ENCODE peak calls at places on chromosome 14, in nine cellular contexts. One of them, this sample, is unnamed.

GRCh38 chr14:100605706-100606686 is 18.8 kb upstream of the BEGAIN start:
- DNase-seq in sigmoid colon: peak; percentile 44
- DNase-seq in colonic mucosa: no peak
- DNase-seq in frontal cortex: no peak
- DNase-seq in heart left ventricle: peak; percentile 14
- DNase-seq in smooth muscle cell of the brain vasculature: no peak
- DNase-seq in coronary artery: no peak
- DNase-seq in mammary epithelial cell: no peak
- DNase-seq in HFFc6: no peak
- DNase-seq in this sample: no peak

GRCh38 chr14:78959674-78960264 is 789.6 kb downstream of the NRXN3 start:
- DNase-seq in colonic mucosa: peak; percentile 68
- DNase-seq in sigmoid colon: peak; percentile 80
- DNase-seq in mammary epithelial cell: peak; percentile 56
- DNase-seq in coronary artery: no peak
- DNase-seq in heart left ventricle: peak; percentile 64
- DNase-seq in smooth muscle cell of the brain vasculature: peak; percentile 49
- DNase-seq in HFFc6: peak; percentile 66
- DNase-seq in frontal cortex: peak; percentile 15
- DNase-seq in this sample: peak; percentile 60

GRCh38 chr14:74176404-74176788 is 62.9 kb upstream of the VSX2 start:
- DNase-seq in colonic mucosa: no peak
- DNase-seq in sigmoid colon: no peak
- DNase-seq in frontal cortex: no peak
- DNase-seq in HFFc6: no peak
- DNase-seq in smooth muscle cell of the brain vasculature: no peak
- DNase-seq in heart left ventricle: no peak
- DNase-seq in mammary epithelial cell: no peak
- DNase-seq in coronary artery: no peak
- DNase-seq in this sample: no peak

GRCh38 chr14:72663076-72663487 is 230.8 kb downstream of the DPF3 start:
- DNase-seq in frontal cortex: no peak
- DNase-seq in colonic mucosa: no peak
- DNase-seq in heart left ventricle: no peak
- DNase-seq in mammary epithelial cell: no peak
- DNase-seq in HFFc6: no peak
- DNase-seq in smooth muscle cell of the brain vasculature: no peak
- DNase-seq in coronary artery: no peak
- DNase-seq in sigmoid colon: no peak
- DNase-seq in this sample: no peak

GRCh38 chr14:29741909-29742401 is 185.7 kb downstream of the PRKD1 start:
- DNase-seq in HFFc6: peak; percentile 12
- DNase-seq in frontal cortex: no peak
- DNase-seq in colonic mucosa: no peak
- DNase-seq in sigmoid colon: no peak
- DNase-seq in smooth muscle cell of the brain vasculature: no peak
- DNase-seq in heart left ventricle: peak; percentile 38
- DNase-seq in mammary epithelial cell: no peak
- DNase-seq in coronary artery: no peak
- DNase-seq in this sample: no peak

GRCh38 chr14:55354500-55354899 is 57.1 kb downstream of the ATG14 start:
- DNase-seq in sigmoid colon: peak; percentile 70
- DNase-seq in HFFc6: peak; percentile 42
- DNase-seq in heart left ventricle: peak; percentile 43
- DNase-seq in smooth muscle cell of the brain vasculature: no peak
- DNase-seq in mammary epithelial cell: peak; percentile 45
- DNase-seq in colonic mucosa: peak; percentile 74
- DNase-seq in coronary artery: no peak
- DNase-seq in frontal cortex: peak; percentile 16
- DNase-seq in this sample: peak; percentile 15

GRCh38 chr14:87934185-87934584 is 58.8 kb downstream of the GALC start:
- DNase-seq in mammary epithelial cell: no peak
- DNase-seq in smooth muscle cell of the brain vasculature: no peak
- DNase-seq in frontal cortex: no peak
- DNase-seq in coronary artery: no peak
- DNase-seq in heart left ventricle: no peak
- DNase-seq in colonic mucosa: no peak
- DNase-seq in sigmoid colon: no peak
- DNase-seq in HFFc6: no peak
- DNase-seq in this sample: no peak

GRCh38 chr14:67077914-67078313 is 111.3 kb upstream of the GARIN2 start:
- DNase-seq in frontal cortex: no peak
- DNase-seq in sigmoid colon: no peak
- DNase-seq in heart left ventricle: no peak
- DNase-seq in HFFc6: no peak
- DNase-seq in coronary artery: no peak
- DNase-seq in mammary epithelial cell: no peak
- DNase-seq in colonic mucosa: no peak
- DNase-seq in smooth muscle cell of the brain vasculature: no peak
- DNase-seq in this sample: no peak

GRCh38 chr14:96195441-96196081 is 9.1 kb upstream of the BDKRB2 start:
- DNase-seq in sigmoid colon: no peak
- DNase-seq in HFFc6: no peak
- DNase-seq in mammary epithelial cell: no peak
- DNase-seq in colonic mucosa: no peak
- DNase-seq in coronary artery: no peak
- DNase-seq in frontal cortex: no peak
- DNase-seq in heart left ventricle: no peak
- DNase-seq in smooth muscle cell of the brain vasculature: no peak
- DNase-seq in this sample: no peak

GRCh38 chr14:72708708-72709475 is 185.0 kb downstream of the DPF3 start:
- DNase-seq in sigmoid colon: no peak
- DNase-seq in heart left ventricle: no peak
- DNase-seq in frontal cortex: peak; percentile 32
- DNase-seq in mammary epithelial cell: peak; percentile 9
- DNase-seq in HFFc6: no peak
- DNase-seq in colonic mucosa: no peak
- DNase-seq in smooth muscle cell of the brain vasculature: no peak
- DNase-seq in coronary artery: no peak
- DNase-seq in this sample: no peak

GRCh38 chr14:95156153-95156764 is 1.1 kb downstream of the DICER1 start:
- DNase-seq in heart left ventricle: no peak
- DNase-seq in sigmoid colon: no peak
- DNase-seq in frontal cortex: peak; percentile 22
- DNase-seq in HFFc6: no peak
- DNase-seq in smooth muscle cell of the brain vasculature: no peak
- DNase-seq in coronary artery: no peak
- DNase-seq in colonic mucosa: peak; percentile 41
- DNase-seq in mammary epithelial cell: peak; percentile 24
- DNase-seq in this sample: no peak

GRCh38 chr14:29236848-29237247 is 470.3 kb downstream of the FOXG1 start:
- DNase-seq in mammary epithelial cell: no peak
- DNase-seq in sigmoid colon: no peak
- DNase-seq in smooth muscle cell of the brain vasculature: no peak
- DNase-seq in heart left ventricle: no peak
- DNase-seq in coronary artery: no peak
- DNase-seq in colonic mucosa: no peak
- DNase-seq in HFFc6: peak; percentile 86
- DNase-seq in frontal cortex: no peak
- DNase-seq in this sample: no peak

GRCh38 chr14:105026789-105027563 is 6.1 kb upstream of the CDCA4 start:
- DNase-seq in frontal cortex: no peak
- DNase-seq in smooth muscle cell of the brain vasculature: no peak
- DNase-seq in coronary artery: no peak
- DNase-seq in heart left ventricle: no peak
- DNase-seq in mammary epithelial cell: no peak
- DNase-seq in colonic mucosa: no peak
- DNase-seq in HFFc6: peak; percentile 52
- DNase-seq in sigmoid colon: no peak
- DNase-seq in this sample: no peak

GRCh38 chr14:26896447-26896846 is 298.6 kb upstream of the NOVA1 start:
- DNase-seq in heart left ventricle: no peak
- DNase-seq in colonic mucosa: no peak
- DNase-seq in HFFc6: no peak
- DNase-seq in sigmoid colon: peak; percentile 63
- DNase-seq in smooth muscle cell of the brain vasculature: no peak
- DNase-seq in coronary artery: no peak
- DNase-seq in mammary epithelial cell: no peak
- DNase-seq in frontal cortex: no peak
- DNase-seq in this sample: no peak

GRCh38 chr14:70665448-70666363 is 24.0 kb downstream of the TTC9 start:
- DNase-seq in mammary epithelial cell: peak; percentile 79
- DNase-seq in colonic mucosa: peak; percentile 81
- DNase-seq in frontal cortex: no peak
- DNase-seq in HFFc6: peak; percentile 36
- DNase-seq in heart left ventricle: no peak
- DNase-seq in smooth muscle cell of the brain vasculature: no peak
- DNase-seq in coronary artery: no peak
- DNase-seq in sigmoid colon: no peak
- DNase-seq in this sample: no peak

GRCh38 chr14:53880761-53881160 is 75.9 kb downstream of the BMP4 start:
- DNase-seq in frontal cortex: no peak
- DNase-seq in colonic mucosa: no peak
- DNase-seq in heart left ventricle: no peak
- DNase-seq in mammary epithelial cell: no peak
- DNase-seq in smooth muscle cell of the brain vasculature: no peak
- DNase-seq in coronary artery: no peak
- DNase-seq in sigmoid colon: no peak
- DNase-seq in HFFc6: no peak
- DNase-seq in this sample: no peak

GRCh38 chr14:100117647-100118376 is 41.6 kb downstream of the DEGS2 start:
- DNase-seq in heart left ventricle: no peak
- DNase-seq in coronary artery: no peak
- DNase-seq in colonic mucosa: peak; percentile 65
- DNase-seq in mammary epithelial cell: no peak
- DNase-seq in frontal cortex: no peak
- DNase-seq in sigmoid colon: no peak
- DNase-seq in HFFc6: no peak
- DNase-seq in smooth muscle cell of the brain vasculature: no peak
- DNase-seq in this sample: no peak

GRCh38 chr14:70013269-70013873 is 134.2 kb downstream of the SMOC1 start:
- DNase-seq in smooth muscle cell of the brain vasculature: no peak
- DNase-seq in frontal cortex: no peak
- DNase-seq in colonic mucosa: peak; percentile 56
- DNase-seq in mammary epithelial cell: peak; percentile 37
- DNase-seq in heart left ventricle: no peak
- DNase-seq in sigmoid colon: no peak
- DNase-seq in HFFc6: no peak
- DNase-seq in coronary artery: no peak
- DNase-seq in this sample: no peak

GRCh38 chr14:51333901-51334432 is 93.9 kb downstream of the TMX1 start:
- DNase-seq in mammary epithelial cell: peak; percentile 83
- DNase-seq in coronary artery: no peak
- DNase-seq in smooth muscle cell of the brain vasculature: no peak
- DNase-seq in heart left ventricle: peak; percentile 58
- DNase-seq in HFFc6: peak; percentile 22
- DNase-seq in colonic mucosa: no peak
- DNase-seq in frontal cortex: no peak
- DNase-seq in sigmoid colon: peak; percentile 70
- DNase-seq in this sample: no peak

GRCh38 chr14:89096946-89097345 is 272.5 kb downstream of the TTC8 start:
- DNase-seq in frontal cortex: no peak
- DNase-seq in colonic mucosa: no peak
- DNase-seq in sigmoid colon: no peak
- DNase-seq in coronary artery: no peak
- DNase-seq in HFFc6: no peak
- DNase-seq in heart left ventricle: no peak
- DNase-seq in mammary epithelial cell: no peak
- DNase-seq in smooth muscle cell of the brain vasculature: no peak
- DNase-seq in this sample: no peak

GRCh38 chr14:69612014-69612758 is 790 bp downstream of the SUSD6 start:
- DNase-seq in colonic mucosa: peak; percentile 45
- DNase-seq in HFFc6: no peak
- DNase-seq in frontal cortex: no peak
- DNase-seq in heart left ventricle: no peak
- DNase-seq in coronary artery: no peak
- DNase-seq in smooth muscle cell of the brain vasculature: no peak
- DNase-seq in mammary epithelial cell: no peak
- DNase-seq in sigmoid colon: no peak
- DNase-seq in this sample: no peak

GRCh38 chr14:50389668-50390441 is 6.8 kb downstream of the CDKL1 start:
- DNase-seq in colonic mucosa: no peak
- DNase-seq in coronary artery: no peak
- DNase-seq in mammary epithelial cell: no peak
- DNase-seq in HFFc6: no peak
- DNase-seq in heart left ventricle: no peak
- DNase-seq in frontal cortex: no peak
- DNase-seq in smooth muscle cell of the brain vasculature: no peak
- DNase-seq in sigmoid colon: no peak
- DNase-seq in this sample: no peak

GRCh38 chr14:94489336-94489735 is 13.3 kb upstream of the SERPINA9 start:
- DNase-seq in HFFc6: no peak
- DNase-seq in frontal cortex: no peak
- DNase-seq in smooth muscle cell of the brain vasculature: no peak
- DNase-seq in coronary artery: no peak
- DNase-seq in colonic mucosa: no peak
- DNase-seq in mammary epithelial cell: no peak
- DNase-seq in sigmoid colon: no peak
- DNase-seq in heart left ventricle: no peak
- DNase-seq in this sample: no peak

GRCh38 chr14:50303744-50304471 is 8.1 kb downstream of the L2HGDH start:
- DNase-seq in sigmoid colon: no peak
- DNase-seq in colonic mucosa: no peak
- DNase-seq in heart left ventricle: peak; percentile 25
- DNase-seq in coronary artery: no peak
- DNase-seq in mammary epithelial cell: no peak
- DNase-seq in frontal cortex: no peak
- DNase-seq in smooth muscle cell of the brain vasculature: no peak
- DNase-seq in HFFc6: no peak
- DNase-seq in this sample: no peak

GRCh38 chr14:100445436-100446088 is 122.4 kb downstream of the SLC25A47 start:
- DNase-seq in coronary artery: no peak
- DNase-seq in sigmoid colon: no peak
- DNase-seq in smooth muscle cell of the brain vasculature: no peak
- DNase-seq in frontal cortex: no peak
- DNase-seq in mammary epithelial cell: peak; percentile 14
- DNase-seq in HFFc6: no peak
- DNase-seq in colonic mucosa: no peak
- DNase-seq in heart left ventricle: no peak
- DNase-seq in this sample: no peak

GRCh38 chr14:69291891-69292586 is 32.1 kb downstream of the GALNT16 start:
- DNase-seq in sigmoid colon: no peak
- DNase-seq in heart left ventricle: no peak
- DNase-seq in HFFc6: no peak
- DNase-seq in coronary artery: no peak
- DNase-seq in frontal cortex: no peak
- DNase-seq in mammary epithelial cell: no peak
- DNase-seq in smooth muscle cell of the brain vasculature: no peak
- DNase-seq in colonic mucosa: no peak
- DNase-seq in this sample: no peak

GRCh38 chr14:88562831-88563686 is at the start of gene ZC3H14:
- DNase-seq in heart left ventricle: peak; percentile 89
- DNase-seq in sigmoid colon: peak; percentile 90
- DNase-seq in mammary epithelial cell: peak; percentile 89
- DNase-seq in frontal cortex: peak; percentile 92
- DNase-seq in HFFc6: peak; percentile 66
- DNase-seq in smooth muscle cell of the brain vasculature: no peak
- DNase-seq in colonic mucosa: peak; percentile 85
- DNase-seq in coronary artery: peak; percentile 87
- DNase-seq in this sample: peak; percentile 85

GRCh38 chr14:71651228-71651627 is 281.0 kb upstream of the RGS6 start:
- DNase-seq in mammary epithelial cell: peak; percentile 72
- DNase-seq in smooth muscle cell of the brain vasculature: peak; percentile 69
- DNase-seq in coronary artery: no peak
- DNase-seq in colonic mucosa: no peak
- DNase-seq in heart left ventricle: no peak
- DNase-seq in frontal cortex: no peak
- DNase-seq in sigmoid colon: no peak
- DNase-seq in HFFc6: peak; percentile 91
- DNase-seq in this sample: no peak

GRCh38 chr14:99274346-99275221 is 2.6 kb upstream of the BCL11B start:
- DNase-seq in coronary artery: peak; percentile 72
- DNase-seq in mammary epithelial cell: peak; percentile 89
- DNase-seq in smooth muscle cell of the brain vasculature: no peak
- DNase-seq in heart left ventricle: peak; percentile 65
- DNase-seq in frontal cortex: peak; percentile 52
- DNase-seq in sigmoid colon: no peak
- DNase-seq in HFFc6: peak; percentile 12
- DNase-seq in colonic mucosa: peak; percentile 86
- DNase-seq in this sample: peak; percentile 80

GRCh38 chr14:100138955-100139354 is 20.5 kb downstream of the DEGS2 start:
- DNase-seq in sigmoid colon: no peak
- DNase-seq in heart left ventricle: no peak
- DNase-seq in coronary artery: no peak
- DNase-seq in colonic mucosa: no peak
- DNase-seq in frontal cortex: no peak
- DNase-seq in smooth muscle cell of the brain vasculature: no peak
- DNase-seq in HFFc6: no peak
- DNase-seq in mammary epithelial cell: no peak
- DNase-seq in this sample: no peak

GRCh38 chr14:61563880-61564622 is 131.3 kb upstream of the HIF1A start:
- DNase-seq in smooth muscle cell of the brain vasculature: no peak
- DNase-seq in HFFc6: no peak
- DNase-seq in sigmoid colon: no peak
- DNase-seq in colonic mucosa: no peak
- DNase-seq in frontal cortex: no peak
- DNase-seq in coronary artery: no peak
- DNase-seq in heart left ventricle: no peak
- DNase-seq in mammary epithelial cell: no peak
- DNase-seq in this sample: no peak